ENCODE peak calls at places on chromosomes 2 and 18, in nine cellular contexts. One of them, this sample, is unnamed.

GRCh38 chr2:176822060-176822459 is 390.5 kb upstream of the HNRNPA3 start:
- DNase-seq in stimulated activated CD4-positive, alpha-beta T cell treated with anti-CD3 and anti-CD28 coated beads, Interleukin-15, amount 100 ng/mL, for 24 hours: no peak
- DNase-seq in GM23248: no peak
- DNase-seq in sigmoid colon: no peak
- DNase-seq in heart left ventricle: no peak
- DNase-seq in HFFc6: no peak
- DNase-seq in fibroblast of pulmonary artery: no peak
- DNase-seq in AML-193: no peak
- DNase-seq in T-helper 9 cell: no peak
- DNase-seq in this sample: no peak

GRCh38 chr2:111165084-111165483 is 44.4 kb downstream of the BCL2L11 start:
- DNase-seq in stimulated activated CD4-positive, alpha-beta T cell treated with anti-CD3 and anti-CD28 coated beads, Interleukin-15, amount 100 ng/mL, for 24 hours: no peak
- DNase-seq in GM23248: no peak
- DNase-seq in sigmoid colon: no peak
- DNase-seq in heart left ventricle: peak; percentile 84
- DNase-seq in HFFc6: no peak
- DNase-seq in fibroblast of pulmonary artery: no peak
- DNase-seq in AML-193: no peak
- DNase-seq in T-helper 9 cell: no peak
- DNase-seq in this sample: no peak

GRCh38 chr2:143768991-143769390 is 639.8 kb downstream of the ARHGAP15 start:
- DNase-seq in stimulated activated CD4-positive, alpha-beta T cell treated with anti-CD3 and anti-CD28 coated beads, Interleukin-15, amount 100 ng/mL, for 24 hours: no peak
- DNase-seq in GM23248: no peak
- DNase-seq in sigmoid colon: no peak
- DNase-seq in heart left ventricle: no peak
- DNase-seq in HFFc6: no peak
- DNase-seq in fibroblast of pulmonary artery: no peak
- DNase-seq in AML-193: no peak
- DNase-seq in T-helper 9 cell: no peak
- DNase-seq in this sample: no peak

GRCh38 chr2:136920652-136921333 is 155.4 kb downstream of the THSD7B start:
- DNase-seq in stimulated activated CD4-positive, alpha-beta T cell treated with anti-CD3 and anti-CD28 coated beads, Interleukin-15, amount 100 ng/mL, for 24 hours: no peak
- DNase-seq in GM23248: no peak
- DNase-seq in sigmoid colon: no peak
- DNase-seq in heart left ventricle: no peak
- DNase-seq in HFFc6: no peak
- DNase-seq in fibroblast of pulmonary artery: no peak
- DNase-seq in AML-193: peak; percentile 8
- DNase-seq in T-helper 9 cell: no peak
- DNase-seq in this sample: no peak

GRCh38 chr18:58756148-58756547 is 84.9 kb downstream of the MALT1 start:
- DNase-seq in stimulated activated CD4-positive, alpha-beta T cell treated with anti-CD3 and anti-CD28 coated beads, Interleukin-15, amount 100 ng/mL, for 24 hours: no peak
- DNase-seq in GM23248: no peak
- DNase-seq in sigmoid colon: no peak
- DNase-seq in heart left ventricle: no peak
- DNase-seq in HFFc6: no peak
- DNase-seq in fibroblast of pulmonary artery: no peak
- DNase-seq in AML-193: no peak
- DNase-seq in T-helper 9 cell: no peak
- DNase-seq in this sample: no peak

GRCh38 chr2:237895544-237896506 is 36.4 kb downstream of the RAMP1 start:
- DNase-seq in stimulated activated CD4-positive, alpha-beta T cell treated with anti-CD3 and anti-CD28 coated beads, Interleukin-15, amount 100 ng/mL, for 24 hours: no peak
- DNase-seq in GM23248: no peak
- DNase-seq in sigmoid colon: peak; percentile 95
- DNase-seq in heart left ventricle: peak; percentile 88
- DNase-seq in HFFc6: no peak
- DNase-seq in fibroblast of pulmonary artery: no peak
- DNase-seq in AML-193: no peak
- DNase-seq in T-helper 9 cell: no peak
- DNase-seq in this sample: no peak

GRCh38 chr2:26522325-26523120 is 44.6 kb upstream of the OTOF start:
- DNase-seq in stimulated activated CD4-positive, alpha-beta T cell treated with anti-CD3 and anti-CD28 coated beads, Interleukin-15, amount 100 ng/mL, for 24 hours: no peak
- DNase-seq in GM23248: no peak
- DNase-seq in sigmoid colon: peak; percentile 21
- DNase-seq in heart left ventricle: no peak
- DNase-seq in HFFc6: no peak
- DNase-seq in fibroblast of pulmonary artery: peak; percentile 8
- DNase-seq in AML-193: no peak
- DNase-seq in T-helper 9 cell: no peak
- DNase-seq in this sample: no peak

GRCh38 chr18:75210274-75211001 is at the start of gene TSHZ1:
- DNase-seq in stimulated activated CD4-positive, alpha-beta T cell treated with anti-CD3 and anti-CD28 coated beads, Interleukin-15, amount 100 ng/mL, for 24 hours: peak; percentile 67
- DNase-seq in GM23248: peak; percentile 92
- DNase-seq in sigmoid colon: peak; percentile 86
- DNase-seq in heart left ventricle: peak; percentile 58
- DNase-seq in HFFc6: peak; percentile 94
- DNase-seq in fibroblast of pulmonary artery: peak; percentile 88
- DNase-seq in AML-193: peak; percentile 86
- DNase-seq in T-helper 9 cell: peak; percentile 32
- DNase-seq in this sample: peak; percentile 89

GRCh38 chr2:73376681-73377080 is 9.0 kb upstream of the ALMS1 start:
- DNase-seq in stimulated activated CD4-positive, alpha-beta T cell treated with anti-CD3 and anti-CD28 coated beads, Interleukin-15, amount 100 ng/mL, for 24 hours: no peak
- DNase-seq in GM23248: no peak
- DNase-seq in sigmoid colon: no peak
- DNase-seq in heart left ventricle: no peak
- DNase-seq in HFFc6: no peak
- DNase-seq in fibroblast of pulmonary artery: no peak
- DNase-seq in AML-193: no peak
- DNase-seq in T-helper 9 cell: no peak
- DNase-seq in this sample: no peak

GRCh38 chr18:28875059-28875458 is 698.1 kb upstream of the CDH2 start:
- DNase-seq in stimulated activated CD4-positive, alpha-beta T cell treated with anti-CD3 and anti-CD28 coated beads, Interleukin-15, amount 100 ng/mL, for 24 hours: no peak
- DNase-seq in GM23248: peak; percentile 31
- DNase-seq in sigmoid colon: no peak
- DNase-seq in heart left ventricle: no peak
- DNase-seq in HFFc6: no peak
- DNase-seq in fibroblast of pulmonary artery: no peak
- DNase-seq in AML-193: no peak
- DNase-seq in T-helper 9 cell: no peak
- DNase-seq in this sample: no peak

GRCh38 chr2:205765147-205765546 is 82.8 kb downstream of the NRP2 start:
- DNase-seq in stimulated activated CD4-positive, alpha-beta T cell treated with anti-CD3 and anti-CD28 coated beads, Interleukin-15, amount 100 ng/mL, for 24 hours: no peak
- DNase-seq in GM23248: no peak
- DNase-seq in sigmoid colon: no peak
- DNase-seq in heart left ventricle: no peak
- DNase-seq in HFFc6: no peak
- DNase-seq in fibroblast of pulmonary artery: no peak
- DNase-seq in AML-193: no peak
- DNase-seq in T-helper 9 cell: no peak
- DNase-seq in this sample: no peak

GRCh38 chr2:176490061-176490861 is 221.0 kb downstream of the MTX2 start:
- DNase-seq in stimulated activated CD4-positive, alpha-beta T cell treated with anti-CD3 and anti-CD28 coated beads, Interleukin-15, amount 100 ng/mL, for 24 hours: no peak
- DNase-seq in GM23248: no peak
- DNase-seq in sigmoid colon: peak; percentile 70
- DNase-seq in heart left ventricle: peak; percentile 71
- DNase-seq in HFFc6: peak; percentile 25
- DNase-seq in fibroblast of pulmonary artery: peak; percentile 42
- DNase-seq in AML-193: no peak
- DNase-seq in T-helper 9 cell: no peak
- DNase-seq in this sample: no peak

GRCh38 chr2:85853499-85854165 is 35.2 kb downstream of the ST3GAL5 start:
- DNase-seq in stimulated activated CD4-positive, alpha-beta T cell treated with anti-CD3 and anti-CD28 coated beads, Interleukin-15, amount 100 ng/mL, for 24 hours: no peak
- DNase-seq in GM23248: no peak
- DNase-seq in sigmoid colon: no peak
- DNase-seq in heart left ventricle: no peak
- DNase-seq in HFFc6: no peak
- DNase-seq in fibroblast of pulmonary artery: no peak
- DNase-seq in AML-193: peak; percentile 11
- DNase-seq in T-helper 9 cell: peak; percentile 10
- DNase-seq in this sample: no peak

GRCh38 chr2:48131503-48132293 is 225.4 kb upstream of the FBXO11 start:
- DNase-seq in stimulated activated CD4-positive, alpha-beta T cell treated with anti-CD3 and anti-CD28 coated beads, Interleukin-15, amount 100 ng/mL, for 24 hours: no peak
- DNase-seq in GM23248: peak; percentile 81
- DNase-seq in sigmoid colon: no peak
- DNase-seq in heart left ventricle: no peak
- DNase-seq in HFFc6: peak; percentile 40
- DNase-seq in fibroblast of pulmonary artery: peak; percentile 70
- DNase-seq in AML-193: no peak
- DNase-seq in T-helper 9 cell: no peak
- DNase-seq in this sample: peak; percentile 1

GRCh38 chr2:12861344-12861942 is 144.7 kb downstream of the TRIB2 start:
- DNase-seq in stimulated activated CD4-positive, alpha-beta T cell treated with anti-CD3 and anti-CD28 coated beads, Interleukin-15, amount 100 ng/mL, for 24 hours: peak; percentile 10
- DNase-seq in GM23248: peak; percentile 88
- DNase-seq in sigmoid colon: no peak
- DNase-seq in heart left ventricle: no peak
- DNase-seq in HFFc6: peak; percentile 68
- DNase-seq in fibroblast of pulmonary artery: peak; percentile 63
- DNase-seq in AML-193: no peak
- DNase-seq in T-helper 9 cell: no peak
- DNase-seq in this sample: no peak

GRCh38 chr2:96184188-96184587 is 24.4 kb downstream of the STARD7 start:
- DNase-seq in stimulated activated CD4-positive, alpha-beta T cell treated with anti-CD3 and anti-CD28 coated beads, Interleukin-15, amount 100 ng/mL, for 24 hours: no peak
- DNase-seq in GM23248: no peak
- DNase-seq in sigmoid colon: no peak
- DNase-seq in heart left ventricle: no peak
- DNase-seq in HFFc6: no peak
- DNase-seq in fibroblast of pulmonary artery: no peak
- DNase-seq in AML-193: no peak
- DNase-seq in T-helper 9 cell: no peak
- DNase-seq in this sample: no peak

GRCh38 chr2:68971591-68972231 is 2.7 kb upstream of the GKN1 start:
- DNase-seq in stimulated activated CD4-positive, alpha-beta T cell treated with anti-CD3 and anti-CD28 coated beads, Interleukin-15, amount 100 ng/mL, for 24 hours: no peak
- DNase-seq in GM23248: peak; percentile 95
- DNase-seq in sigmoid colon: no peak
- DNase-seq in heart left ventricle: no peak
- DNase-seq in HFFc6: peak; percentile 98
- DNase-seq in fibroblast of pulmonary artery: peak; percentile 94
- DNase-seq in AML-193: no peak
- DNase-seq in T-helper 9 cell: no peak
- DNase-seq in this sample: no peak

GRCh38 chr2:39851251-39851650 is 72.2 kb upstream of the THUMPD2 start:
- DNase-seq in stimulated activated CD4-positive, alpha-beta T cell treated with anti-CD3 and anti-CD28 coated beads, Interleukin-15, amount 100 ng/mL, for 24 hours: no peak
- DNase-seq in GM23248: peak; percentile 19
- DNase-seq in sigmoid colon: no peak
- DNase-seq in heart left ventricle: no peak
- DNase-seq in HFFc6: no peak
- DNase-seq in fibroblast of pulmonary artery: no peak
- DNase-seq in AML-193: no peak
- DNase-seq in T-helper 9 cell: no peak
- DNase-seq in this sample: no peak

GRCh38 chr18:66013976-66014375 is 263.2 kb downstream of the CDH7 start:
- DNase-seq in stimulated activated CD4-positive, alpha-beta T cell treated with anti-CD3 and anti-CD28 coated beads, Interleukin-15, amount 100 ng/mL, for 24 hours: no peak
- DNase-seq in GM23248: no peak
- DNase-seq in sigmoid colon: no peak
- DNase-seq in heart left ventricle: no peak
- DNase-seq in HFFc6: no peak
- DNase-seq in fibroblast of pulmonary artery: peak; percentile 0
- DNase-seq in AML-193: no peak
- DNase-seq in T-helper 9 cell: no peak
- DNase-seq in this sample: no peak

GRCh38 chr2:161096336-161096735 is 63.9 kb upstream of the TANK start:
- DNase-seq in stimulated activated CD4-positive, alpha-beta T cell treated with anti-CD3 and anti-CD28 coated beads, Interleukin-15, amount 100 ng/mL, for 24 hours: no peak
- DNase-seq in GM23248: peak; percentile 22
- DNase-seq in sigmoid colon: no peak
- DNase-seq in heart left ventricle: no peak
- DNase-seq in HFFc6: no peak
- DNase-seq in fibroblast of pulmonary artery: peak; percentile 89
- DNase-seq in AML-193: no peak
- DNase-seq in T-helper 9 cell: no peak
- DNase-seq in this sample: no peak

GRCh38 chr2:220090050-220090449 is 462.6 kb downstream of the SLC4A3 start:
- DNase-seq in stimulated activated CD4-positive, alpha-beta T cell treated with anti-CD3 and anti-CD28 coated beads, Interleukin-15, amount 100 ng/mL, for 24 hours: no peak
- DNase-seq in GM23248: peak; percentile 42
- DNase-seq in sigmoid colon: no peak
- DNase-seq in heart left ventricle: no peak
- DNase-seq in HFFc6: peak; percentile 60
- DNase-seq in fibroblast of pulmonary artery: no peak
- DNase-seq in AML-193: no peak
- DNase-seq in T-helper 9 cell: no peak
- DNase-seq in this sample: no peak

GRCh38 chr2:219430633-219431615 is 3.7 kb upstream of the SPEG start:
- DNase-seq in stimulated activated CD4-positive, alpha-beta T cell treated with anti-CD3 and anti-CD28 coated beads, Interleukin-15, amount 100 ng/mL, for 24 hours: no peak
- DNase-seq in GM23248: peak; percentile 24
- DNase-seq in sigmoid colon: peak; percentile 82
- DNase-seq in heart left ventricle: peak; percentile 88
- DNase-seq in HFFc6: peak; percentile 31
- DNase-seq in fibroblast of pulmonary artery: peak; percentile 56
- DNase-seq in AML-193: no peak
- DNase-seq in T-helper 9 cell: no peak
- DNase-seq in this sample: peak; percentile 1

GRCh38 chr18:41126541-41127235 is 828.3 kb upstream of the PIK3C3 start:
- DNase-seq in stimulated activated CD4-positive, alpha-beta T cell treated with anti-CD3 and anti-CD28 coated beads, Interleukin-15, amount 100 ng/mL, for 24 hours: no peak
- DNase-seq in GM23248: peak; percentile 79
- DNase-seq in sigmoid colon: no peak
- DNase-seq in heart left ventricle: no peak
- DNase-seq in HFFc6: peak; percentile 53
- DNase-seq in fibroblast of pulmonary artery: peak; percentile 52
- DNase-seq in AML-193: no peak
- DNase-seq in T-helper 9 cell: no peak
- DNase-seq in this sample: no peak

GRCh38 chr2:3242747-3243369 is 134.8 kb downstream of the EIPR1 start:
- DNase-seq in stimulated activated CD4-positive, alpha-beta T cell treated with anti-CD3 and anti-CD28 coated beads, Interleukin-15, amount 100 ng/mL, for 24 hours: peak; percentile 34
- DNase-seq in GM23248: peak; percentile 30
- DNase-seq in sigmoid colon: no peak
- DNase-seq in heart left ventricle: no peak
- DNase-seq in HFFc6: no peak
- DNase-seq in fibroblast of pulmonary artery: peak; percentile 6
- DNase-seq in AML-193: peak; percentile 85
- DNase-seq in T-helper 9 cell: peak; percentile 19
- DNase-seq in this sample: no peak

GRCh38 chr2:55885129-55885943 is 38.2 kb downstream of the EFEMP1 start:
- DNase-seq in stimulated activated CD4-positive, alpha-beta T cell treated with anti-CD3 and anti-CD28 coated beads, Interleukin-15, amount 100 ng/mL, for 24 hours: no peak
- DNase-seq in GM23248: peak; percentile 90
- DNase-seq in sigmoid colon: no peak
- DNase-seq in heart left ventricle: peak; percentile 28
- DNase-seq in HFFc6: peak; percentile 77
- DNase-seq in fibroblast of pulmonary artery: peak; percentile 98
- DNase-seq in AML-193: no peak
- DNase-seq in T-helper 9 cell: no peak
- DNase-seq in this sample: no peak

GRCh38 chr2:34570266-34570872 is 971.3 kb upstream of the FAM98A start:
- DNase-seq in stimulated activated CD4-positive, alpha-beta T cell treated with anti-CD3 and anti-CD28 coated beads, Interleukin-15, amount 100 ng/mL, for 24 hours: no peak
- DNase-seq in GM23248: peak; percentile 3
- DNase-seq in sigmoid colon: no peak
- DNase-seq in heart left ventricle: no peak
- DNase-seq in HFFc6: no peak
- DNase-seq in fibroblast of pulmonary artery: no peak
- DNase-seq in AML-193: peak; percentile 7
- DNase-seq in T-helper 9 cell: no peak
- DNase-seq in this sample: no peak

GRCh38 chr2:120398051-120398960 is 52.4 kb downstream of the INHBB start:
- DNase-seq in stimulated activated CD4-positive, alpha-beta T cell treated with anti-CD3 and anti-CD28 coated beads, Interleukin-15, amount 100 ng/mL, for 24 hours: no peak
- DNase-seq in GM23248: peak; percentile 68
- DNase-seq in sigmoid colon: peak; percentile 58
- DNase-seq in heart left ventricle: no peak
- DNase-seq in HFFc6: peak; percentile 81
- DNase-seq in fibroblast of pulmonary artery: peak; percentile 5
- DNase-seq in AML-193: no peak
- DNase-seq in T-helper 9 cell: no peak
- DNase-seq in this sample: no peak

GRCh38 chr2:12732663-12733062 is 15.9 kb downstream of the TRIB2 start:
- DNase-seq in stimulated activated CD4-positive, alpha-beta T cell treated with anti-CD3 and anti-CD28 coated beads, Interleukin-15, amount 100 ng/mL, for 24 hours: no peak
- DNase-seq in GM23248: no peak
- DNase-seq in sigmoid colon: no peak
- DNase-seq in heart left ventricle: peak; percentile 70
- DNase-seq in HFFc6: no peak
- DNase-seq in fibroblast of pulmonary artery: no peak
- DNase-seq in AML-193: no peak
- DNase-seq in T-helper 9 cell: no peak
- DNase-seq in this sample: no peak

GRCh38 chr2:235300368-235301201 is 193.3 kb upstream of the AGAP1 start:
- DNase-seq in stimulated activated CD4-positive, alpha-beta T cell treated with anti-CD3 and anti-CD28 coated beads, Interleukin-15, amount 100 ng/mL, for 24 hours: no peak
- DNase-seq in GM23248: peak; percentile 64
- DNase-seq in sigmoid colon: no peak
- DNase-seq in heart left ventricle: no peak
- DNase-seq in HFFc6: peak; percentile 20
- DNase-seq in fibroblast of pulmonary artery: peak; percentile 75
- DNase-seq in AML-193: no peak
- DNase-seq in T-helper 9 cell: no peak
- DNase-seq in this sample: no peak

GRCh38 chr18:48771641-48772380 is 179.0 kb downstream of the SMAD7 start:
- DNase-seq in stimulated activated CD4-positive, alpha-beta T cell treated with anti-CD3 and anti-CD28 coated beads, Interleukin-15, amount 100 ng/mL, for 24 hours: no peak
- DNase-seq in GM23248: no peak
- DNase-seq in sigmoid colon: no peak
- DNase-seq in heart left ventricle: peak; percentile 81
- DNase-seq in HFFc6: no peak
- DNase-seq in fibroblast of pulmonary artery: no peak
- DNase-seq in AML-193: no peak
- DNase-seq in T-helper 9 cell: no peak
- DNase-seq in this sample: no peak

GRCh38 chr2:23669413-23670244 is 257.3 kb downstream of the ATAD2B start:
- DNase-seq in stimulated activated CD4-positive, alpha-beta T cell treated with anti-CD3 and anti-CD28 coated beads, Interleukin-15, amount 100 ng/mL, for 24 hours: no peak
- DNase-seq in GM23248: no peak
- DNase-seq in sigmoid colon: peak; percentile 96
- DNase-seq in heart left ventricle: peak; percentile 92
- DNase-seq in HFFc6: no peak
- DNase-seq in fibroblast of pulmonary artery: peak; percentile 79
- DNase-seq in AML-193: no peak
- DNase-seq in T-helper 9 cell: no peak
- DNase-seq in this sample: no peak

This sample was measured in NCI-H748 treated with DMSO at 0.1 percent for 48 hours.